ENCODE peak calls at places on chromosomes 3 and 15, in eight cellular contexts. A is AG04449; M is cardiac muscle cell; G is H9; O is activated CD8-positive, alpha-beta T cell treated with anti-CD3 and anti-CD28 coated beads for 36 hours; P is B cell; B is GM06990; R is HFF-Myc. D is an unnamed sample.

GRCh38 chr15:47820780-47821319 is 103.5 kb downstream of the SEMA6D start:
- DNase-seq in M (peak; percentile 79), O (no peak), A (peak; percentile 49), B (no peak), P (no peak), G (no peak), R (peak; percentile 3), D (no peak)

GRCh38 chr3:49248828-49249227 is 28.2 kb downstream of the C3orf62 start:
- DNase-seq in R (no peak), O (no peak), G (no peak), B (no peak), P (no peak), A (no peak), M (peak; percentile 36), D (no peak)

GRCh38 chr15:73851679-73852078 is 21.7 kb upstream of the TBC1D21 start:
- DNase-seq in P (no peak), O (peak; percentile 66), R (no peak), G (peak; percentile 79), A (no peak), M (peak; percentile 80), B (no peak), D (peak; percentile 34)

GRCh38 chr3:146421814-146422748 is 47.3 kb downstream of the PLSCR2 start:
- DNase-seq in B (no peak), A (no peak), M (no peak), P (no peak), O (no peak), R (no peak), G (no peak), D (no peak)

GRCh38 chr3:195284842-195285241 is 13.9 kb upstream of the XXYLT1 start:
- DNase-seq in A (no peak), R (no peak), O (no peak), G (no peak), M (no peak), B (no peak), P (no peak), D (no peak)

GRCh38 chr3:153734777-153735551 is 386.2 kb upstream of the ARHGEF26 start:
- DNase-seq in O (no peak), R (no peak), B (no peak), P (no peak), M (peak; percentile 15), G (no peak), A (no peak), D (no peak)

GRCh38 chr15:90710436-90710835 is 6.7 kb upstream of the BLM start:
- DNase-seq in P (no peak), G (peak; percentile 75), O (no peak), A (no peak), B (no peak), M (peak; percentile 20), R (no peak), D (no peak)

GRCh38 chr15:91311986-91312385 is 211.9 kb downstream of the SV2B start:
- DNase-seq in R (no peak), O (peak; percentile 13), A (no peak), P (no peak), M (no peak), B (no peak), G (no peak), D (no peak)

GRCh38 chr3:58206406-58207011 is 4.3 kb downstream of the DNASE1L3 start:
- DNase-seq in B (peak; percentile 41), A (no peak), P (no peak), R (no peak), M (peak; percentile 38), O (peak; percentile 64), G (no peak), D (no peak)

GRCh38 chr3:172678068-172678467 is 32.8 kb downstream of the NCEH1 start:
- DNase-seq in A (no peak), R (no peak), M (no peak), P (no peak), O (no peak), B (no peak), G (no peak), D (no peak)

GRCh38 chr15:36458406-36458805 is 121.0 kb upstream of the CDIN1 start:
- DNase-seq in P (no peak), M (peak; percentile 34), B (no peak), O (no peak), A (no peak), G (no peak), R (no peak), D (no peak)

DNA sequence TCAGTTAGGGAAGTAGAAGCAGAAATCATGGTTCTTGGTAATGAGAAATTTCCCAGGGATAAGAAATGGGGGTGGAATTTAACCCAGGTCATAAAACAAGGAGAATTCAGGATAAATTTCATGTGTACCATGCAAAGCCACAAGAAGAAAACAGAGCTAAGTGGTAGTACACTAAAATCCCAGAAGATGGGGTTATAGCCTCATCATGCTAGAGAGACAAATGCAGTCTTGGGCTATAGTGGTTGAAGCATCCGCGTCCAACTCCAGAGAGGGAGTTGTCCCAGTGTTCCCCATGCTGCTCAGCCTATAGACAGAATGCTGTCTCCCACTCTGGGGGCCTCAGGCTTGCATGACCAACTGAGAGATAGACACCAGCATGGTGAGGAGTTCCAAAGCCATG is 36.2 kb upstream of the CLRN1 start:
- DNase-seq in O (no peak), A (no peak), R (peak; percentile 24), G (no peak), M (peak; percentile 79), P (no peak), B (no peak), D (no peak)
- TF ChIP-seq CTCF in O (no peak), A (peak; percentile 42), R (peak; percentile 21), G (peak; percentile 53), M (peak; percentile 64), P (no peak), B (no peak), D (no peak)

DNA sequence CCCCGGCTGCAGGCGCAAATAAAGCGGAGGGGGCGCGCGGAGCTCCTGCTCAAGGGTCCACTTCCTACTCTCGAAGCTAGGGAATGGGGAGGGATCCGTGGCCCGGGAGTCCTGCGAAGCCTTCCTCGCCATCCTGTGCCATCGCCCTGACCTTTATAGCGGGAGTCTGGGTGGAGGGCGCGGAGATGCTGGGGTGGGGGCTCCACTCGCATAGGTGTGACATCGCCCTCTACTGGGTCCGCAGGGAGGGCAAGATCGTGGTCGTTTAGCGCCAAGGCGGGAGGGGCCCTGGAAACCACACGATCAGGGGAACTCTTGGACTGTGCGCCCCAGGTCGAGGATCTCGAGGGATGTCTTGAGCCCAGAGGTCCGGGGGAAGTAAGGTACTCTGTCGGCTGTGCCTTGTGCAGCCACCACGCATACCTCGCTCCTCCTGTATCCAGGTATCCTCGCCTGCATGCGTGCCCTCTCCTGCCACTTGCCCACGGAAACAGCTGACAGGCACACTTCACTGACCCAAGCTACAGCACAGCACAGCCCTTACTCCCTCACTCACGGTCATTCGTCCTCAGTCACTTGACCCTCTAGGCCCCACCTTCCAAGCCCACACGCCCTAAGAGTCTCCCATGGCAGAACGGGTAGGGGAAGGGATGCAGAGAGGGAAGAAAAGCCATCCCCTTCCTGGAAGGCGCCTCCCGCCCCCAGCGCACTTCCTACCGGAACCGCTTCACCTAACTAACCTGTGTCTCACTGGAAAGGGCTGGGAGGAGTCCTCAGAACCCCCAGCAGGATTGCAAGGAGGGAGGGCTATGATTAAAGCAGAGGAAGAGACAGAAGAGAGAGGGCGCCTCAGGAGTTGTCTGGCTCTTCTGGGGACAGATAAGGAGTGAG is 22.7 kb downstream of the EPHB3 start:
- DNase-seq in M (no peak), R (no peak), B (no peak), G (peak; percentile 69), P (no peak), O (no peak), A (no peak), D (no peak)
- TF ChIP-seq CTCF in M (peak; percentile 33), R (no peak), B (no peak), G (peak; percentile 59), P (no peak), O (peak; percentile 41), A (peak; percentile 9), D (no peak)

GRCh38 chr3:9036327-9037112 is 73.2 kb upstream of the RAD18 start:
- DNase-seq in B (no peak), A (no peak), M (peak; percentile 93), R (peak; percentile 40), G (no peak), O (no peak), P (no peak), D (peak; percentile 47)

GRCh38 chr3:9040996-9041395 is 77.7 kb upstream of the RAD18 start:
- DNase-seq in P (no peak), B (no peak), O (no peak), R (no peak), G (no peak), M (no peak), A (no peak), D (no peak)

GRCh38 chr3:9033867-9034266 is 70.6 kb upstream of the RAD18 start:
- DNase-seq in P (no peak), R (no peak), O (no peak), M (no peak), A (no peak), G (no peak), B (no peak), D (no peak)

GRCh38 chr3:9035473-9035872 is 72.2 kb upstream of the RAD18 start:
- DNase-seq in R (no peak), O (no peak), G (no peak), P (no peak), M (no peak), A (no peak), B (no peak), D (no peak)

GRCh38 chr3:9037113-9037715 is 73.9 kb upstream of the RAD18 start:
- DNase-seq in G (no peak), A (no peak), P (no peak), M (no peak), B (no peak), O (no peak), R (no peak), D (peak; percentile 32)
- TF ChIP-seq CTCF in G (no peak), A (no peak), P (no peak), M (no peak), B (no peak), O (no peak), R (no peak), D (no peak)

DNA sequence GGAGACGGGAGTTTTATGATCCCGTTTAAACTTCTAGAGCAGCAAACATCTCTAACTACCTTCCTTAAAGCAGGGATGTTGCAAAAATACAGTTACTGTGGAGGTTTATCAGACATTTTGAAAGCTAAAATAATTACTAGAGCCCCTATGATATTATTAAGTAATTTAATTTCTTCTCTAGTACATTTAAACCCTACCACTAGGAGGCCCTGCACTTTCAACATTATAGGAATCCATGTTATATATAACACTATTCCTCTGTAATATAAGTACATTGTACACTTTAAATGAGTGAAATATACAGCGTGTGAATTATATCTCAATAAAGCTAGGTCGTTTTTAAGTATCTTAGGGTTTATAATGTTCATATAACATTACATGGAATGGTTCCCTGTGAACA is 11.5 kb downstream of the SETMAR start:
- DNase-seq in R (no peak), M (no peak), O (no peak), P (no peak), A (no peak), G (no peak), B (no peak), D (no peak)
- TF ChIP-seq CTCF in R (peak; percentile 5), M (peak; percentile 46), O (peak; percentile 46), P (peak; percentile 8), A (no peak), G (peak; percentile 61), B (peak; percentile 34), D (no peak)

D was measured in body of pancreas.